ENCODE peak calls at places on chromosomes 2 and 18, in eight cellular contexts. H is ACHN; Q is stimulated activated CD8-positive, alpha-beta memory T cell treated with anti-CD3 and anti-CD28 coated beads, Interleukin-4, amount 100 ng/mL, for 4 hours; S is amniotic epithelial cell; T is retina; K is Daoy; L is prostate gland; F is left colon. Y is an unnamed sample.

GRCh38 chr18:54672846-54673475 is 81.9 kb downstream of the DYNAP start:
- DNase-seq in H (no peak), Q (no peak), S (no peak), T (peak), K (peak), L (no peak), F (peak), Y (no peak)

GRCh38 chr2:219335373-219335786 is 2.8 kb upstream of the RESP18 start:
- DNase-seq in H (no peak), Q (no peak), S (peak), T (no peak), K (no peak), L (no peak), F (no peak), Y (peak)

GRCh38 chr2:120384486-120385354 is 38.8 kb downstream of the INHBB start:
- DNase-seq in H (no peak), Q (no peak), S (no peak), T (no peak), K (no peak), L (no peak), F (no peak), Y (no peak)

GRCh38 chr2:82199493-82199852 is 1894.9 kb upstream of the LRRTM1 start:
- DNase-seq in H (no peak), Q (no peak), S (no peak), T (no peak), K (no peak), L (no peak), F (no peak), Y (no peak)

GRCh38 chr2:12819098-12819465 is 102.3 kb downstream of the TRIB2 start:
- DNase-seq in H (peak), Q (no peak), S (peak), T (no peak), K (peak), L (peak), F (peak), Y (no peak)

GRCh38 chr2:44295113-44295512 is 19.8 kb downstream of the SLC3A1 start:
- DNase-seq in H (no peak), Q (no peak), S (no peak), T (no peak), K (no peak), L (peak), F (no peak), Y (no peak)

GRCh38 chr2:166224197-166224596 is 96.4 kb upstream of the SCN1A start:
- DNase-seq in H (no peak), Q (no peak), S (no peak), T (no peak), K (no peak), L (no peak), F (no peak), Y (no peak)

GRCh38 chr2:96353032-96353561 is 17.5 kb downstream of the NCAPH start:
- DNase-seq in H (no peak), Q (no peak), S (no peak), T (no peak), K (no peak), L (no peak), F (peak), Y (no peak)

Y was measured in NCI-H146.